ENCODE peak calls at places on chromosomes 12 and 14, in nine cellular contexts. One of them, this sample, is unnamed.

GRCh38 chr12:127716181-127716580 is 550.8 kb upstream of the TMEM132C start:
- DNase-seq in WTC11: no peak
- DNase-seq in effector CD8-positive, alpha-beta T cell: no peak
- DNase-seq in stimulated activated CD8-positive, alpha-beta memory T cell treated with anti-CD3 and anti-CD28 coated beads, Interleukin-2, amount 100 ng/mL, for 48 hours: no peak
- DNase-seq in mesothelial cell of epicardium: no peak
- DNase-seq in transverse colon: no peak
- DNase-seq in nephron progenitor cell: no peak
- DNase-seq in A549: no peak
- DNase-seq in astrocyte of the spinal cord: no peak
- DNase-seq in this sample: no peak

GRCh38 chr14:104119119-104119699 is 19.2 kb upstream of the KIF26A start:
- DNase-seq in WTC11: peak
- DNase-seq in effector CD8-positive, alpha-beta T cell: no peak
- DNase-seq in stimulated activated CD8-positive, alpha-beta memory T cell treated with anti-CD3 and anti-CD28 coated beads, Interleukin-2, amount 100 ng/mL, for 48 hours: no peak
- DNase-seq in mesothelial cell of epicardium: peak
- DNase-seq in transverse colon: no peak
- DNase-seq in nephron progenitor cell: no peak
- DNase-seq in A549: no peak
- DNase-seq in astrocyte of the spinal cord: no peak
- DNase-seq in this sample: no peak

GRCh38 chr14:101814869-101815268 is 53.4 kb downstream of the PPP2R5C start:
- DNase-seq in WTC11: no peak
- DNase-seq in effector CD8-positive, alpha-beta T cell: no peak
- DNase-seq in stimulated activated CD8-positive, alpha-beta memory T cell treated with anti-CD3 and anti-CD28 coated beads, Interleukin-2, amount 100 ng/mL, for 48 hours: no peak
- DNase-seq in mesothelial cell of epicardium: no peak
- DNase-seq in transverse colon: no peak
- DNase-seq in nephron progenitor cell: no peak
- DNase-seq in A549: no peak
- DNase-seq in astrocyte of the spinal cord: no peak
- DNase-seq in this sample: no peak

GRCh38 chr14:77026930-77027537 is 1.5 kb downstream of the IRF2BPL start:
- DNase-seq in WTC11: peak
- DNase-seq in effector CD8-positive, alpha-beta T cell: peak
- DNase-seq in stimulated activated CD8-positive, alpha-beta memory T cell treated with anti-CD3 and anti-CD28 coated beads, Interleukin-2, amount 100 ng/mL, for 48 hours: no peak
- DNase-seq in mesothelial cell of epicardium: no peak
- DNase-seq in transverse colon: no peak
- DNase-seq in nephron progenitor cell: peak
- DNase-seq in A549: no peak
- DNase-seq in astrocyte of the spinal cord: peak
- DNase-seq in this sample: no peak

GRCh38 chr12:127280393-127281275 is 986.3 kb upstream of the TMEM132C start:
- DNase-seq in WTC11: peak
- DNase-seq in effector CD8-positive, alpha-beta T cell: no peak
- DNase-seq in stimulated activated CD8-positive, alpha-beta memory T cell treated with anti-CD3 and anti-CD28 coated beads, Interleukin-2, amount 100 ng/mL, for 48 hours: peak
- DNase-seq in mesothelial cell of epicardium: peak
- DNase-seq in transverse colon: peak
- DNase-seq in nephron progenitor cell: peak
- DNase-seq in A549: peak
- DNase-seq in astrocyte of the spinal cord: no peak
- DNase-seq in this sample: peak

GRCh38 chr12:5140190-5140589 is 96.5 kb downstream of the KCNA5 start:
- DNase-seq in WTC11: no peak
- DNase-seq in effector CD8-positive, alpha-beta T cell: no peak
- DNase-seq in stimulated activated CD8-positive, alpha-beta memory T cell treated with anti-CD3 and anti-CD28 coated beads, Interleukin-2, amount 100 ng/mL, for 48 hours: no peak
- DNase-seq in mesothelial cell of epicardium: no peak
- DNase-seq in transverse colon: no peak
- DNase-seq in nephron progenitor cell: no peak
- DNase-seq in A549: no peak
- DNase-seq in astrocyte of the spinal cord: no peak
- DNase-seq in this sample: no peak

GRCh38 chr12:65825573-65826512 is 1.6 kb downstream of the HMGA2 start:
- DNase-seq in WTC11: peak
- DNase-seq in effector CD8-positive, alpha-beta T cell: no peak
- DNase-seq in stimulated activated CD8-positive, alpha-beta memory T cell treated with anti-CD3 and anti-CD28 coated beads, Interleukin-2, amount 100 ng/mL, for 48 hours: no peak
- DNase-seq in mesothelial cell of epicardium: peak
- DNase-seq in transverse colon: peak
- DNase-seq in nephron progenitor cell: peak
- DNase-seq in A549: peak
- DNase-seq in astrocyte of the spinal cord: no peak
- DNase-seq in this sample: no peak

GRCh38 chr14:61925043-61925442 is 162.8 kb downstream of the SNAPC1 start:
- DNase-seq in WTC11: no peak
- DNase-seq in effector CD8-positive, alpha-beta T cell: no peak
- DNase-seq in stimulated activated CD8-positive, alpha-beta memory T cell treated with anti-CD3 and anti-CD28 coated beads, Interleukin-2, amount 100 ng/mL, for 48 hours: no peak
- DNase-seq in mesothelial cell of epicardium: no peak
- DNase-seq in transverse colon: no peak
- DNase-seq in nephron progenitor cell: no peak
- DNase-seq in A549: no peak
- DNase-seq in astrocyte of the spinal cord: peak
- DNase-seq in this sample: no peak

GRCh38 chr12:86216591-86216990 is 39.6 kb downstream of the MGAT4C start:
- DNase-seq in WTC11: no peak
- DNase-seq in effector CD8-positive, alpha-beta T cell: no peak
- DNase-seq in stimulated activated CD8-positive, alpha-beta memory T cell treated with anti-CD3 and anti-CD28 coated beads, Interleukin-2, amount 100 ng/mL, for 48 hours: no peak
- DNase-seq in mesothelial cell of epicardium: no peak
- DNase-seq in transverse colon: no peak
- DNase-seq in nephron progenitor cell: no peak
- DNase-seq in A549: no peak
- DNase-seq in astrocyte of the spinal cord: no peak
- DNase-seq in this sample: no peak

GRCh38 chr12:46483572-46484395 is 111.2 kb upstream of the SLC38A2 start:
- DNase-seq in WTC11: no peak
- DNase-seq in effector CD8-positive, alpha-beta T cell: no peak
- DNase-seq in stimulated activated CD8-positive, alpha-beta memory T cell treated with anti-CD3 and anti-CD28 coated beads, Interleukin-2, amount 100 ng/mL, for 48 hours: no peak
- DNase-seq in mesothelial cell of epicardium: no peak
- DNase-seq in transverse colon: no peak
- DNase-seq in nephron progenitor cell: peak
- DNase-seq in A549: no peak
- DNase-seq in astrocyte of the spinal cord: peak
- DNase-seq in this sample: peak

GRCh38 chr12:30965613-30965985 is 39.1 kb downstream of the TSPAN11 start:
- DNase-seq in WTC11: peak
- DNase-seq in effector CD8-positive, alpha-beta T cell: no peak
- DNase-seq in stimulated activated CD8-positive, alpha-beta memory T cell treated with anti-CD3 and anti-CD28 coated beads, Interleukin-2, amount 100 ng/mL, for 48 hours: no peak
- DNase-seq in mesothelial cell of epicardium: no peak
- DNase-seq in transverse colon: no peak
- DNase-seq in nephron progenitor cell: no peak
- DNase-seq in A549: peak
- DNase-seq in astrocyte of the spinal cord: no peak
- DNase-seq in this sample: no peak

GRCh38 chr12:110619534-110619953 is 5.6 kb downstream of the TCTN1 start:
- DNase-seq in WTC11: no peak
- DNase-seq in effector CD8-positive, alpha-beta T cell: no peak
- DNase-seq in stimulated activated CD8-positive, alpha-beta memory T cell treated with anti-CD3 and anti-CD28 coated beads, Interleukin-2, amount 100 ng/mL, for 48 hours: peak
- DNase-seq in mesothelial cell of epicardium: no peak
- DNase-seq in transverse colon: no peak
- DNase-seq in nephron progenitor cell: no peak
- DNase-seq in A549: no peak
- DNase-seq in astrocyte of the spinal cord: no peak
- DNase-seq in this sample: no peak

GRCh38 chr14:69261761-69262331 is 1.9 kb downstream of the GALNT16 start:
- DNase-seq in WTC11: no peak
- DNase-seq in effector CD8-positive, alpha-beta T cell: no peak
- DNase-seq in stimulated activated CD8-positive, alpha-beta memory T cell treated with anti-CD3 and anti-CD28 coated beads, Interleukin-2, amount 100 ng/mL, for 48 hours: no peak
- DNase-seq in mesothelial cell of epicardium: no peak
- DNase-seq in transverse colon: no peak
- DNase-seq in nephron progenitor cell: peak
- DNase-seq in A549: no peak
- DNase-seq in astrocyte of the spinal cord: no peak
- DNase-seq in this sample: no peak

GRCh38 chr12:69171881-69172280 is 67.5 kb upstream of the CPSF6 start:
- DNase-seq in WTC11: no peak
- DNase-seq in effector CD8-positive, alpha-beta T cell: no peak
- DNase-seq in stimulated activated CD8-positive, alpha-beta memory T cell treated with anti-CD3 and anti-CD28 coated beads, Interleukin-2, amount 100 ng/mL, for 48 hours: no peak
- DNase-seq in mesothelial cell of epicardium: no peak
- DNase-seq in transverse colon: no peak
- DNase-seq in nephron progenitor cell: no peak
- DNase-seq in A549: no peak
- DNase-seq in astrocyte of the spinal cord: no peak
- DNase-seq in this sample: no peak

GRCh38 chr12:123036471-123037285 is 56.2 kb downstream of the ARL6IP4 start:
- DNase-seq in WTC11: no peak
- DNase-seq in effector CD8-positive, alpha-beta T cell: no peak
- DNase-seq in stimulated activated CD8-positive, alpha-beta memory T cell treated with anti-CD3 and anti-CD28 coated beads, Interleukin-2, amount 100 ng/mL, for 48 hours: no peak
- DNase-seq in mesothelial cell of epicardium: no peak
- DNase-seq in transverse colon: no peak
- DNase-seq in nephron progenitor cell: no peak
- DNase-seq in A549: no peak
- DNase-seq in astrocyte of the spinal cord: no peak
- DNase-seq in this sample: no peak

GRCh38 chr12:128639089-128639488 is 184.7 kb downstream of the SLC15A4 start:
- DNase-seq in WTC11: no peak
- DNase-seq in effector CD8-positive, alpha-beta T cell: no peak
- DNase-seq in stimulated activated CD8-positive, alpha-beta memory T cell treated with anti-CD3 and anti-CD28 coated beads, Interleukin-2, amount 100 ng/mL, for 48 hours: no peak
- DNase-seq in mesothelial cell of epicardium: no peak
- DNase-seq in transverse colon: no peak
- DNase-seq in nephron progenitor cell: no peak
- DNase-seq in A549: no peak
- DNase-seq in astrocyte of the spinal cord: no peak
- DNase-seq in this sample: no peak